ENCODE peak calls at places on chromosome 2, in four cellular contexts. L is activated CD4-positive, alpha-beta T cell treated with anti-CD3 and anti-CD28 coated beads, Interleukin-2, amount 50 U/mL, for 4 hours; Y is germinal center; G is endothelial cell. Z is an unnamed sample.

GRCh38 chr2:174334781-174335604 is at the start of gene SP9:
- DNase-seq in L (no peak), Y (peak), G (peak), Z (no peak)

GRCh38 chr2:205733648-205734047 is 51.3 kb downstream of the NRP2 start:
- DNase-seq in L (no peak), Y (no peak), G (no peak), Z (no peak)

GRCh38 chr2:25290811-25291510 is 50.8 kb downstream of the DNMT3A start:
- DNase-seq in L (no peak), Y (no peak), G (no peak), Z (no peak)

GRCh38 chr2:169361706-169362345 is 508 bp downstream of the LRP2 start:
- DNase-seq in L (no peak), Y (peak), G (peak), Z (no peak)

GRCh38 chr2:47653909-47654789 is 128.8 kb upstream of the MSH6 start:
- DNase-seq in L (no peak), Y (no peak), G (peak), Z (no peak)

GRCh38 chr2:74513605-74514367 is 464 bp upstream of the TLX2 start:
- DNase-seq in L (no peak), Y (no peak), G (no peak), Z (no peak)

GRCh38 chr2:55500025-55500424 is 19.5 kb upstream of the CFAP36 start:
- DNase-seq in L (no peak), Y (no peak), G (no peak), Z (no peak)

GRCh38 chr2:164745012-164745797 is 96.4 kb downstream of the COBLL1 start:
- DNase-seq in L (no peak), Y (no peak), G (no peak), Z (no peak)

GRCh38 chr2:218582085-218582484 is 13.4 kb downstream of the CNOT9 start:
- DNase-seq in L (no peak), Y (no peak), G (no peak), Z (no peak)

GRCh38 chr2:73239776-73240175 is 5.7 kb downstream of the CCT7 start:
- DNase-seq in L (no peak), Y (no peak), G (no peak), Z (no peak)

GRCh38 chr2:129004485-129004884 is 685.8 kb upstream of the HS6ST1 start:
- DNase-seq in L (no peak), Y (no peak), G (no peak), Z (no peak)

GRCh38 chr2:144048631-144049060 is 471.3 kb downstream of the ZEB2 start:
- DNase-seq in L (no peak), Y (no peak), G (no peak), Z (no peak)

GRCh38 chr2:26034597-26035067 is 748 bp downstream of the RAB10 start:
- DNase-seq in L (no peak), Y (no peak), G (peak), Z (no peak)

GRCh38 chr2:162926501-162926900 is 87.9 kb upstream of the KCNH7 start:
- DNase-seq in L (no peak), Y (no peak), G (no peak), Z (no peak)

GRCh38 chr2:71223767-71224333 is 3.1 kb downstream of the PAIP2B start:
- DNase-seq in L (no peak), Y (no peak), G (peak), Z (peak)

GRCh38 chr2:216603010-216603883 is 30.0 kb upstream of the IGFBP2 start:
- DNase-seq in L (no peak), Y (no peak), G (no peak), Z (no peak)

GRCh38 chr2:17608251-17608650 is 67.8 kb downstream of the VSNL1 start:
- DNase-seq in L (no peak), Y (no peak), G (no peak), Z (no peak)

GRCh38 chr2:48482774-48483173 is 47.2 kb upstream of the STON1 start:
- DNase-seq in L (no peak), Y (no peak), G (no peak), Z (no peak)

GRCh38 chr2:218708086-218708485 is 2.5 kb upstream of the TTLL4 start:
- DNase-seq in L (no peak), Y (no peak), G (no peak), Z (no peak)

GRCh38 chr2:127670055-127670956 is 5.0 kb downstream of the LIMS2 start:
- DNase-seq in L (no peak), Y (no peak), G (no peak), Z (no peak)

GRCh38 chr2:72917138-72917874 is at the start of gene EMX1:
- DNase-seq in L (peak), Y (peak), G (peak), Z (peak)

GRCh38 chr2:218995972-218996644 is 2.9 kb upstream of the CRYBA2 start:
- DNase-seq in L (peak), Y (peak), G (peak), Z (peak)

GRCh38 chr2:55019547-55020258 is 30.5 kb downstream of the RTN4 start:
- DNase-seq in L (no peak), Y (peak), G (no peak), Z (peak)

GRCh38 chr2:72619622-72620021 is 206.2 kb downstream of the EXOC6B start:
- DNase-seq in L (no peak), Y (no peak), G (no peak), Z (no peak)

GRCh38 chr2:17517481-17518211 is 594 bp downstream of the RAD51AP2 start:
- DNase-seq in L (no peak), Y (no peak), G (no peak), Z (no peak)

GRCh38 chr2:124001681-124002080 is 23.4 kb upstream of the CNTNAP5 start:
- DNase-seq in L (no peak), Y (no peak), G (no peak), Z (no peak)

GRCh38 chr2:98472961-98473746 is 28.5 kb downstream of the INPP4A start:
- DNase-seq in L (no peak), Y (no peak), G (no peak), Z (no peak)

GRCh38 chr2:55478610-55479301 is 40.8 kb upstream of the CFAP36 start:
- DNase-seq in L (no peak), Y (no peak), G (no peak), Z (no peak)

Z was measured in naive B cell.